ENCODE peak calls at places on chromosomes 4 and X, in six cellular contexts. R is H9, Z is tibial nerve, V is BE2C, W is transverse colon, Q is stomach. G is an unnamed sample.

GRCh38 chrX:110992611-110993010 is 103.4 kb upstream of the PAK3 start:
- DNase-seq in Z (no peak), W (no peak), V (peak; percentile 10), Q (peak; percentile 31), R (peak; percentile 67), G (peak; percentile 41)

GRCh38 chr4:77921701-77922100 is 59.1 kb downstream of the MRPL1 start:
- DNase-seq in Q (no peak), Z (no peak), R (no peak), W (no peak), V (no peak), G (no peak)

GRCh38 chr4:7539659-7540058 is 104.9 kb upstream of the PSAPL1 start:
- DNase-seq in Z (no peak), W (no peak), Q (no peak), R (peak; percentile 82), V (peak; percentile 100), G (peak; percentile 68)

GRCh38 chr4:186693159-186693815 is 30.4 kb downstream of the FAT1 start:
- DNase-seq in Q (peak; percentile 76), V (no peak), Z (peak; percentile 87), R (no peak), W (peak; percentile 69), G (no peak)

GRCh38 chrX:7996414-7996813 is 69.2 kb upstream of the PNPLA4 start:
- DNase-seq in Z (peak; percentile 20), W (peak; percentile 21), V (peak; percentile 15), R (no peak), Q (peak; percentile 28), G (peak; percentile 43)

GRCh38 chr4:7131498-7132031 is 60.8 kb upstream of the SORCS2 start:
- DNase-seq in Q (no peak), V (no peak), W (no peak), Z (no peak), R (no peak), G (no peak)

GRCh38 chr4:18914182-18914581 is 892.6 kb upstream of the LCORL start:
- DNase-seq in R (no peak), Q (no peak), Z (no peak), V (no peak), W (no peak), G (no peak)

GRCh38 chrX:132592880-132593279 is 104.0 kb upstream of the MBNL3 start:
- DNase-seq in Q (no peak), R (peak; percentile 29), V (peak; percentile 25), W (no peak), Z (peak; percentile 4), G (peak; percentile 14)

GRCh38 chr4:2794707-2795557 is 2.0 kb downstream of the SH3BP2 start:
- DNase-seq in V (no peak), Z (peak; percentile 52), W (peak; percentile 55), R (no peak), Q (peak; percentile 53), G (no peak)

GRCh38 chrX:40423299-40423698 is 157.5 kb upstream of the ATP6AP2 start:
- DNase-seq in Q (peak; percentile 40), Z (no peak), R (no peak), V (no peak), W (no peak), G (no peak)

GRCh38 chr4:10198365-10198764 is 81.8 kb upstream of the WDR1 start:
- DNase-seq in Z (no peak), W (no peak), V (no peak), Q (no peak), R (peak; percentile 34), G (no peak)

GRCh38 chrX:119757979-119758681 is at the start of gene SOWAHD:
- DNase-seq in Q (peak; percentile 55), W (peak; percentile 75), R (peak; percentile 73), V (peak; percentile 33), Z (no peak), G (peak; percentile 61)

GRCh38 chrX:132125906-132126305 is 1.9 kb downstream of the FRMD7 start:
- DNase-seq in W (no peak), V (no peak), R (no peak), Q (no peak), Z (no peak), G (no peak)

GRCh38 chr4:87014284-87014782 is 79.5 kb downstream of the AFF1 start:
- DNase-seq in Z (no peak), V (no peak), R (no peak), W (no peak), Q (no peak), G (no peak)

GRCh38 chrX:3216581-3216980 is 129.9 kb downstream of the MXRA5 start:
- DNase-seq in Q (no peak), R (no peak), W (no peak), V (no peak), Z (no peak), G (no peak)

GRCh38 chr4:148454835-148455234 is 12.6 kb upstream of the NR3C2 start:
- DNase-seq in Z (no peak), V (no peak), R (no peak), Q (no peak), W (no peak), G (no peak)

GRCh38 chr4:111854494-111855087 is 290.7 kb upstream of the FAM241A start:
- DNase-seq in Q (no peak), V (peak; percentile 40), Z (no peak), W (peak; percentile 11), R (no peak), G (peak; percentile 47)
- TF ChIP-seq CTCF in Q (no peak), V (peak; percentile 71), Z (peak; percentile 57), W (peak; percentile 57), R (peak; percentile 81), G (peak; percentile 76)

DNA sequence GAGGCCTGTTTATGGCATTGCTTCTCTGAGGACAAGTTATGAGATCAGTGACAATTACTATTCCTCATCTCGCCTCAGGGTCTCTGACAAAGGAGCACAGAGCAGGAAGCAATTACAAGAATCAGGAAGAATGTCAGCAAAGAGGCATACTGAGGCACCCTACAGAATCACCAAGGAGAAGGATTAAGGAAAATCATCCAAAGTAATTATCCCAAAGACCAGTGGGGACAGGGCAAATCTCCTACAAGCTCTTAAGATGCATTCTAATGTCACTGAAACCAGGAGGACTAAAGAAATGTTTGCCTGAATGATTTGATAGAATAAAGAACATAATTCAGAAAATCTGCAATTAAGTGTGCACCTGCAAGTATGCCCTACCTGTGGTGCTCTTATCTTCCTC is 206.2 kb downstream of the RCHY1 start:
- DNase-seq in Z (no peak), Q (no peak), V (no peak), R (no peak), W (no peak), G (no peak)
- TF ChIP-seq CTCF in Z (no peak), Q (no peak), V (no peak), R (no peak), W (no peak), G (no peak)

DNA sequence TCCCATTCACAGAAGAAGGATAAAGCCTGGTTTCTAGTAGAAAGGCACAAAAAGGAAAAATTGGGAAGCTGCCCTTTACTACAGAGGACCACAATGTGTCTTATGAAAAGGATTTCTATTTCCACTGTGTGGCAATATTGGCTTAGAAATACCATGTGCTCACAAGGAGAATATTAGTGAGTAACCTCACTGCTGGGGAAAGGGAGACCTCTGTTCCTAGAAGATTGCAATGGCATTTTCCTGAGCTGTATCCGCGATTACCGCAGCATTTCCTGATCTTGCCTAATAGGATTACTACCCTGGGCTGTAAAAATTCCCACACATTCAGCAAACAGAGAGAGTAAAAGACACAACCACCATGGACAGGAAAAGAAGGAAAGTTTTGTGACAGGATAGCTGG is 308.8 kb upstream of the TECRL start:
- DNase-seq in Z (no peak), V (no peak), R (no peak), Q (no peak), W (no peak), G (no peak)
- TF ChIP-seq CTCF in Z (no peak), V (no peak), R (peak; percentile 37), Q (no peak), W (no peak), G (no peak)

GRCh38 chr4:23857353-23857752 is 32.5 kb downstream of the PPARGC1A start:
- DNase-seq in Z (no peak), W (no peak), R (no peak), Q (no peak), V (no peak), G (no peak)
- TF ChIP-seq CTCF in Z (peak; percentile 10), W (peak; percentile 20), R (peak; percentile 40), Q (no peak), V (peak; percentile 20), G (no peak)

DNA sequence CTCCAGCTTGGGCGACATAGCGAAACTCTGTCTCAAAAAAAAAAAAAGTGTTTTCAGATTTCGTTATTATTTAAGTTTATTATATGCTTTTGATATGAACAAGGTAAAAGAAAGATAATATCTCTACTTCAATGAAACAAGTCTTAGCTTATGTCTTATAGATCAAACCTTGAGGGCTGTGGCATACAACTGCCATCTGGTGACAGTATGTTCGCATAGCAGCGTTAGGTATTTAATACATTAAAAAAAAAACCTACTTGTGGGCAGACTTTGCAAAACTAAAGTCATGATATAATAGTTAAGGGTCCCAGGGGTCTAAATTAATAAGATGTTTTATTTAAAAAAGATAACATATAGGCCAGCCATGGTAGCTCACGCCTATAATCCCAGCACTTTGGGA is 161.2 kb upstream of the AMOT start:
- DNase-seq in R (no peak), W (no peak), Q (no peak), Z (no peak), V (no peak), G (no peak)
- TF ChIP-seq CTCF in R (peak; percentile 61), W (no peak), Q (no peak), Z (no peak), V (peak; percentile 8), G (peak; percentile 9)

GRCh38 chrX:150202641-150203248 is 160.4 kb upstream of the MAMLD1 start:
- DNase-seq in R (no peak), Q (no peak), W (no peak), Z (no peak), V (no peak), G (no peak)

GRCh38 chrX:150201841-150202240 is 161.3 kb upstream of the MAMLD1 start:
- DNase-seq in Z (no peak), W (no peak), R (no peak), Q (no peak), V (no peak), G (no peak)

GRCh38 chrX:150207733-150208132 is 155.4 kb upstream of the MAMLD1 start:
- DNase-seq in Z (no peak), V (no peak), R (no peak), W (no peak), Q (no peak), G (no peak)

GRCh38 chrX:150203249-150203647 is 159.9 kb upstream of the MAMLD1 start:
- DNase-seq in Z (no peak), V (no peak), W (no peak), R (no peak), Q (no peak), G (no peak)

GRCh38 chrX:150205011-150205410 is 158.1 kb upstream of the MAMLD1 start:
- DNase-seq in Q (peak; percentile 41), Z (peak; percentile 7), V (no peak), R (no peak), W (no peak), G (no peak)
- TF ChIP-seq CTCF in Q (no peak), Z (no peak), V (no peak), R (peak; percentile 19), W (no peak), G (no peak)

GRCh38 chrX:74613350-74614192 is 853 bp downstream of the RLIM start:
- DNase-seq in Z (no peak), R (no peak), W (peak; percentile 7), V (peak; percentile 10), Q (peak; percentile 26), G (peak; percentile 2)
- TF ChIP-seq CTCF in Z (no peak), R (no peak), W (no peak), V (no peak), Q (no peak), G (no peak)